ENCODE peak calls at places on chromosome 6, in eight cellular contexts. Y, E, L, T, H, J, D and V are unnamed samples.

GRCh38 chr6:146041282-146041681 is 12.4 kb downstream of the GRM1 start:
- DNase-seq in E (peak; percentile 8), L (no peak), H (no peak), D (no peak), T (peak; percentile 8), Y (peak; percentile 47), J (no peak), V (no peak)

GRCh38 chr6:54135665-54136370 is 24.6 kb downstream of the MLIP start:
- DNase-seq in J (no peak), T (peak; percentile 47), L (no peak), D (no peak), H (peak; percentile 31), Y (peak; percentile 53), E (peak; percentile 49), V (no peak)

GRCh38 chr6:125302840-125303511 is 1.2 kb upstream of the HDDC2 start:
- DNase-seq in Y (no peak), J (no peak), T (no peak), E (no peak), H (no peak), D (no peak), L (no peak), V (no peak)

GRCh38 chr6:134880487-134881190 is 69.3 kb downstream of the ALDH8A1 start:
- DNase-seq in H (no peak), Y (no peak), J (no peak), L (no peak), T (peak; percentile 84), E (peak; percentile 26), D (no peak), V (no peak)

GRCh38 chr6:16206595-16207037 is 31.8 kb upstream of the GMPR start:
- DNase-seq in Y (peak; percentile 88), D (peak; percentile 32), H (peak; percentile 60), T (peak; percentile 87), E (peak; percentile 77), J (peak; percentile 26), L (peak; percentile 24), V (peak; percentile 69)

GRCh38 chr6:71107935-71108420 is 151.1 kb upstream of the B3GAT2 start:
- DNase-seq in D (no peak), E (peak; percentile 43), Y (peak; percentile 88), J (no peak), L (no peak), H (peak; percentile 64), T (peak; percentile 54), V (no peak)

GRCh38 chr6:30480536-30481156 is 8.7 kb upstream of the HLA-E start:
- DNase-seq in T (no peak), J (peak; percentile 61), D (no peak), H (no peak), L (no peak), E (no peak), Y (no peak), V (no peak)

GRCh38 chr6:53103993-53104675 is 38.9 kb downstream of the FBXO9 start:
- DNase-seq in J (no peak), T (no peak), Y (peak; percentile 19), E (no peak), D (no peak), L (no peak), H (no peak), V (no peak)

GRCh38 chr6:26329763-26330511 is 35.1 kb upstream of the BTN3A2 start:
- DNase-seq in D (peak; percentile 72), L (peak; percentile 54), H (no peak), Y (peak; percentile 85), J (peak; percentile 73), T (peak; percentile 39), E (peak; percentile 59), V (no peak)

GRCh38 chr6:71967436-71967835 is 81.1 kb downstream of the RIMS1 start:
- DNase-seq in Y (peak; percentile 15), T (peak; percentile 90), H (peak; percentile 34), D (no peak), L (no peak), J (no peak), E (no peak), V (no peak)

GRCh38 chr6:2862712-2863174 is 21.1 kb upstream of the SERPINB1 start:
- DNase-seq in Y (no peak), D (no peak), H (no peak), L (no peak), E (no peak), T (no peak), J (peak; percentile 37), V (peak; percentile 69)